ENCODE peak calls at places on chromosomes 2 and 18, in seven cellular contexts. One of them, this sample, is unnamed.

GRCh38 chr2:227864161-227864756 is 7.2 kb upstream of the DAW1 start:
- DNase-seq in stimulated activated CD8-positive, alpha-beta memory T cell treated with anti-CD3 and anti-CD28 coated beads, Interleukin-15, amount 100 ng/mL, for 24 hours: no peak
- DNase-seq in sciatic nerve: no peak
- DNase-seq in stimulated activated CD4-positive, alpha-beta T cell treated with anti-CD3 and anti-CD28 coated beads, Interleukin-4, amount 100 ng/mL, for 24 hours: no peak
- DNase-seq in GM12891: no peak
- DNase-seq in EL: no peak
- DNase-seq in ELR: no peak
- DNase-seq in this sample: no peak

GRCh38 chr2:189261431-189261841 is 81.9 kb upstream of the COL5A2 start:
- DNase-seq in ELR: peak; percentile 89
- DNase-seq in sciatic nerve: no peak
- DNase-seq in EL: peak; percentile 84
- DNase-seq in stimulated activated CD8-positive, alpha-beta memory T cell treated with anti-CD3 and anti-CD28 coated beads, Interleukin-15, amount 100 ng/mL, for 24 hours: no peak
- DNase-seq in GM12891: no peak
- DNase-seq in stimulated activated CD4-positive, alpha-beta T cell treated with anti-CD3 and anti-CD28 coated beads, Interleukin-4, amount 100 ng/mL, for 24 hours: no peak
- DNase-seq in this sample: no peak

GRCh38 chr2:9806656-9807055 is 36.6 kb upstream of the TAF1B start:
- DNase-seq in ELR: no peak
- DNase-seq in EL: no peak
- DNase-seq in stimulated activated CD4-positive, alpha-beta T cell treated with anti-CD3 and anti-CD28 coated beads, Interleukin-4, amount 100 ng/mL, for 24 hours: no peak
- DNase-seq in stimulated activated CD8-positive, alpha-beta memory T cell treated with anti-CD3 and anti-CD28 coated beads, Interleukin-15, amount 100 ng/mL, for 24 hours: no peak
- DNase-seq in sciatic nerve: no peak
- DNase-seq in GM12891: no peak
- DNase-seq in this sample: no peak

GRCh38 chr2:12300927-12301326 is 415.8 kb upstream of the TRIB2 start:
- DNase-seq in ELR: peak; percentile 26
- DNase-seq in stimulated activated CD4-positive, alpha-beta T cell treated with anti-CD3 and anti-CD28 coated beads, Interleukin-4, amount 100 ng/mL, for 24 hours: no peak
- DNase-seq in sciatic nerve: no peak
- DNase-seq in GM12891: no peak
- DNase-seq in EL: no peak
- DNase-seq in stimulated activated CD8-positive, alpha-beta memory T cell treated with anti-CD3 and anti-CD28 coated beads, Interleukin-15, amount 100 ng/mL, for 24 hours: no peak
- DNase-seq in this sample: no peak

GRCh38 chr2:238586931-238587775 is 160.4 kb downstream of the ASB1 start:
- DNase-seq in stimulated activated CD8-positive, alpha-beta memory T cell treated with anti-CD3 and anti-CD28 coated beads, Interleukin-15, amount 100 ng/mL, for 24 hours: no peak
- DNase-seq in GM12891: no peak
- DNase-seq in ELR: no peak
- DNase-seq in stimulated activated CD4-positive, alpha-beta T cell treated with anti-CD3 and anti-CD28 coated beads, Interleukin-4, amount 100 ng/mL, for 24 hours: no peak
- DNase-seq in EL: no peak
- DNase-seq in sciatic nerve: no peak
- DNase-seq in this sample: no peak

GRCh38 chr2:189799531-189799930 is 15.3 kb downstream of the PMS1 start:
- DNase-seq in stimulated activated CD4-positive, alpha-beta T cell treated with anti-CD3 and anti-CD28 coated beads, Interleukin-4, amount 100 ng/mL, for 24 hours: no peak
- DNase-seq in ELR: peak; percentile 85
- DNase-seq in GM12891: no peak
- DNase-seq in stimulated activated CD8-positive, alpha-beta memory T cell treated with anti-CD3 and anti-CD28 coated beads, Interleukin-15, amount 100 ng/mL, for 24 hours: no peak
- DNase-seq in sciatic nerve: no peak
- DNase-seq in EL: peak; percentile 83
- DNase-seq in this sample: peak; percentile 67

GRCh38 chr18:6370410-6370809 is 44.3 kb downstream of the L3MBTL4 start:
- DNase-seq in EL: no peak
- DNase-seq in sciatic nerve: no peak
- DNase-seq in stimulated activated CD4-positive, alpha-beta T cell treated with anti-CD3 and anti-CD28 coated beads, Interleukin-4, amount 100 ng/mL, for 24 hours: no peak
- DNase-seq in stimulated activated CD8-positive, alpha-beta memory T cell treated with anti-CD3 and anti-CD28 coated beads, Interleukin-15, amount 100 ng/mL, for 24 hours: no peak
- DNase-seq in ELR: no peak
- DNase-seq in GM12891: no peak
- DNase-seq in this sample: no peak

GRCh38 chr2:120949027-120949956 is 213.6 kb downstream of the GLI2 start:
- DNase-seq in stimulated activated CD8-positive, alpha-beta memory T cell treated with anti-CD3 and anti-CD28 coated beads, Interleukin-15, amount 100 ng/mL, for 24 hours: no peak
- DNase-seq in sciatic nerve: no peak
- DNase-seq in stimulated activated CD4-positive, alpha-beta T cell treated with anti-CD3 and anti-CD28 coated beads, Interleukin-4, amount 100 ng/mL, for 24 hours: no peak
- DNase-seq in EL: no peak
- DNase-seq in ELR: peak; percentile 42
- DNase-seq in GM12891: no peak
- DNase-seq in this sample: no peak

GRCh38 chr2:101463885-101464653 is 10.8 kb downstream of the RFX8 start:
- DNase-seq in sciatic nerve: no peak
- DNase-seq in ELR: peak; percentile 96
- DNase-seq in stimulated activated CD8-positive, alpha-beta memory T cell treated with anti-CD3 and anti-CD28 coated beads, Interleukin-15, amount 100 ng/mL, for 24 hours: no peak
- DNase-seq in GM12891: no peak
- DNase-seq in EL: peak; percentile 88
- DNase-seq in stimulated activated CD4-positive, alpha-beta T cell treated with anti-CD3 and anti-CD28 coated beads, Interleukin-4, amount 100 ng/mL, for 24 hours: no peak
- DNase-seq in this sample: no peak

GRCh38 chr2:5690718-5691658 is 1.2 kb upstream of the SOX11 start:
- DNase-seq in stimulated activated CD8-positive, alpha-beta memory T cell treated with anti-CD3 and anti-CD28 coated beads, Interleukin-15, amount 100 ng/mL, for 24 hours: no peak
- DNase-seq in GM12891: no peak
- DNase-seq in sciatic nerve: no peak
- DNase-seq in EL: no peak
- DNase-seq in ELR: no peak
- DNase-seq in stimulated activated CD4-positive, alpha-beta T cell treated with anti-CD3 and anti-CD28 coated beads, Interleukin-4, amount 100 ng/mL, for 24 hours: no peak
- DNase-seq in this sample: peak; percentile 17

GRCh38 chr2:204842731-204843490 is 297.6 kb downstream of the PARD3B start:
- DNase-seq in stimulated activated CD8-positive, alpha-beta memory T cell treated with anti-CD3 and anti-CD28 coated beads, Interleukin-15, amount 100 ng/mL, for 24 hours: no peak
- DNase-seq in sciatic nerve: no peak
- DNase-seq in ELR: peak; percentile 84
- DNase-seq in EL: peak; percentile 87
- DNase-seq in stimulated activated CD4-positive, alpha-beta T cell treated with anti-CD3 and anti-CD28 coated beads, Interleukin-4, amount 100 ng/mL, for 24 hours: peak; percentile 24
- DNase-seq in GM12891: no peak
- DNase-seq in this sample: peak; percentile 78

GRCh38 chr18:35311506-35311905 is 21.5 kb upstream of the ZSCAN30 start:
- DNase-seq in stimulated activated CD8-positive, alpha-beta memory T cell treated with anti-CD3 and anti-CD28 coated beads, Interleukin-15, amount 100 ng/mL, for 24 hours: no peak
- DNase-seq in EL: peak; percentile 65
- DNase-seq in GM12891: no peak
- DNase-seq in ELR: peak; percentile 55
- DNase-seq in stimulated activated CD4-positive, alpha-beta T cell treated with anti-CD3 and anti-CD28 coated beads, Interleukin-4, amount 100 ng/mL, for 24 hours: no peak
- DNase-seq in sciatic nerve: no peak
- DNase-seq in this sample: peak; percentile 15

GRCh38 chr2:222301296-222301997 is 2.6 kb upstream of the PAX3 start:
- DNase-seq in ELR: no peak
- DNase-seq in stimulated activated CD4-positive, alpha-beta T cell treated with anti-CD3 and anti-CD28 coated beads, Interleukin-4, amount 100 ng/mL, for 24 hours: no peak
- DNase-seq in stimulated activated CD8-positive, alpha-beta memory T cell treated with anti-CD3 and anti-CD28 coated beads, Interleukin-15, amount 100 ng/mL, for 24 hours: no peak
- DNase-seq in GM12891: no peak
- DNase-seq in sciatic nerve: no peak
- DNase-seq in EL: no peak
- DNase-seq in this sample: no peak

GRCh38 chr2:26184555-26185303 is 11.8 kb downstream of the GAREM2 start:
- DNase-seq in sciatic nerve: peak; percentile 93
- DNase-seq in stimulated activated CD4-positive, alpha-beta T cell treated with anti-CD3 and anti-CD28 coated beads, Interleukin-4, amount 100 ng/mL, for 24 hours: peak; percentile 83
- DNase-seq in GM12891: peak; percentile 95
- DNase-seq in EL: peak; percentile 41
- DNase-seq in stimulated activated CD8-positive, alpha-beta memory T cell treated with anti-CD3 and anti-CD28 coated beads, Interleukin-15, amount 100 ng/mL, for 24 hours: peak; percentile 63
- DNase-seq in ELR: no peak
- DNase-seq in this sample: peak; percentile 98

GRCh38 chr18:79315589-79315988 is 80.1 kb upstream of the NFATC1 start:
- DNase-seq in sciatic nerve: no peak
- DNase-seq in stimulated activated CD4-positive, alpha-beta T cell treated with anti-CD3 and anti-CD28 coated beads, Interleukin-4, amount 100 ng/mL, for 24 hours: no peak
- DNase-seq in EL: no peak
- DNase-seq in stimulated activated CD8-positive, alpha-beta memory T cell treated with anti-CD3 and anti-CD28 coated beads, Interleukin-15, amount 100 ng/mL, for 24 hours: no peak
- DNase-seq in ELR: no peak
- DNase-seq in GM12891: no peak
- DNase-seq in this sample: no peak

GRCh38 chr2:202149155-202149762 is 76.2 kb downstream of the KIAA2012 start:
- DNase-seq in ELR: no peak
- DNase-seq in stimulated activated CD4-positive, alpha-beta T cell treated with anti-CD3 and anti-CD28 coated beads, Interleukin-4, amount 100 ng/mL, for 24 hours: no peak
- DNase-seq in sciatic nerve: peak; percentile 71
- DNase-seq in EL: no peak
- DNase-seq in GM12891: no peak
- DNase-seq in stimulated activated CD8-positive, alpha-beta memory T cell treated with anti-CD3 and anti-CD28 coated beads, Interleukin-15, amount 100 ng/mL, for 24 hours: no peak
- DNase-seq in this sample: no peak

This sample was measured in AG08396.